ENCODE peak calls at places on chromosomes 4 and X, in ten cellular contexts. Q is lower lobe of right lung, I is mesenchymal stem cell, Y is AG10803, B is A549, F is colonic mucosa, D is GM23248, K is mesendoderm, J is HL-60, O is astrocyte of the spinal cord. L is an unnamed sample.

GRCh38 chr4:56048621-56049427 is 100.1 kb downstream of the CEP135 start:
- DNase-seq in Q (no peak), I (peak; percentile 66), Y (peak; percentile 31), B (peak; percentile 27), F (peak; percentile 73), D (peak; percentile 67), K (peak; percentile 82), J (peak; percentile 15), O (peak; percentile 59), L (peak; percentile 18)

GRCh38 chr4:138645289-138645688 is 370.3 kb upstream of the NOCT start:
- DNase-seq in Q (no peak), I (peak; percentile 22), Y (peak; percentile 13), B (no peak), F (no peak), D (peak; percentile 37), K (no peak), J (no peak), O (peak; percentile 24), L (no peak)

GRCh38 chr4:98604723-98605122 is 53.7 kb downstream of the TSPAN5 start:
- DNase-seq in Q (no peak), I (no peak), Y (no peak), B (no peak), F (no peak), D (peak; percentile 31), K (no peak), J (no peak), O (no peak), L (no peak)

GRCh38 chrX:155767101-155767878 is 113.9 kb upstream of the VAMP7 start:
- DNase-seq in Q (peak; percentile 44), I (peak; percentile 89), Y (peak; percentile 84), B (peak; percentile 18), F (peak; percentile 75), D (peak; percentile 68), K (peak; percentile 94), J (no peak), O (peak; percentile 80), L (peak; percentile 49)

GRCh38 chr4:142563682-142564291 is 282.3 kb downstream of the INPP4B start:
- DNase-seq in Q (no peak), I (no peak), Y (no peak), B (no peak), F (no peak), D (peak; percentile 24), K (peak; percentile 48), J (no peak), O (peak; percentile 44), L (peak; percentile 44)

GRCh38 chr4:86895692-86896488 is 3.7 kb upstream of the C4orf36 start:
- DNase-seq in Q (no peak), I (peak; percentile 78), Y (peak; percentile 77), B (peak; percentile 22), F (no peak), D (peak; percentile 83), K (peak; percentile 78), J (no peak), O (peak; percentile 78), L (peak; percentile 29)

GRCh38 chr4:7338876-7339623 is 95.7 kb downstream of the PSAPL1 start:
- DNase-seq in Q (peak; percentile 35), I (no peak), Y (no peak), B (no peak), F (no peak), D (no peak), K (no peak), J (no peak), O (no peak), L (no peak)

GRCh38 chrX:151746502-151746901 is 12.0 kb downstream of the CNGA2 start:
- DNase-seq in Q (no peak), I (no peak), Y (no peak), B (no peak), F (no peak), D (no peak), K (no peak), J (no peak), O (no peak), L (no peak)

GRCh38 chr4:156663663-156664062 is 307.9 kb downstream of the PDGFC start:
- DNase-seq in Q (no peak), I (no peak), Y (no peak), B (no peak), F (no peak), D (no peak), K (no peak), J (no peak), O (no peak), L (no peak)

GRCh38 chr4:24010994-24011393 is 121.1 kb upstream of the PPARGC1A start:
- DNase-seq in Q (no peak), I (no peak), Y (no peak), B (no peak), F (no peak), D (no peak), K (no peak), J (no peak), O (no peak), L (no peak)

GRCh38 chr4:96193061-96193460 is 353.2 kb downstream of the PDHA2 start:
- DNase-seq in Q (no peak), I (no peak), Y (no peak), B (no peak), F (no peak), D (no peak), K (no peak), J (no peak), O (no peak), L (no peak)

GRCh38 chr4:32560306-32560705 is 1840.1 kb downstream of the PCDH7 start:
- DNase-seq in Q (no peak), I (no peak), Y (no peak), B (no peak), F (no peak), D (peak; percentile 0), K (no peak), J (no peak), O (peak; percentile 80), L (peak; percentile 66)

GRCh38 chr4:97374526-97374925 is 768.8 kb downstream of the STPG2 start:
- DNase-seq in Q (no peak), I (no peak), Y (no peak), B (no peak), F (no peak), D (no peak), K (peak; percentile 52), J (no peak), O (peak; percentile 11), L (no peak)

GRCh38 chr4:15753786-15754185 is 24.3 kb upstream of the CD38 start:
- DNase-seq in Q (no peak), I (peak; percentile 42), Y (no peak), B (no peak), F (no peak), D (no peak), K (no peak), J (no peak), O (no peak), L (no peak)

GRCh38 chr4:121397941-121398601 is 17.3 kb upstream of the QRFPR start:
- DNase-seq in Q (no peak), I (no peak), Y (no peak), B (no peak), F (no peak), D (no peak), K (no peak), J (no peak), O (no peak), L (no peak)

GRCh38 chrX:69386681-69387080 is 117.4 kb upstream of the NALF2 start:
- DNase-seq in Q (no peak), I (no peak), Y (no peak), B (no peak), F (no peak), D (no peak), K (no peak), J (no peak), O (no peak), L (no peak)

GRCh38 chr4:15963568-15963967 is 593 bp upstream of the FGFBP2 start:
- DNase-seq in Q (peak; percentile 71), I (no peak), Y (no peak), B (no peak), F (no peak), D (no peak), K (no peak), J (no peak), O (no peak), L (no peak)

GRCh38 chrX:94914235-94914634 is 1240.2 kb downstream of the FAM133A start:
- DNase-seq in Q (no peak), I (no peak), Y (no peak), B (no peak), F (no peak), D (no peak), K (no peak), J (no peak), O (no peak), L (no peak)

GRCh38 chr4:110680217-110680616 is 57.3 kb upstream of the PITX2 start:
- DNase-seq in Q (no peak), I (no peak), Y (no peak), B (no peak), F (no peak), D (no peak), K (peak; percentile 73), J (no peak), O (no peak), L (no peak)

GRCh38 chrX:153739754-153740486 is 15.3 kb downstream of the ABCD1 start:
- DNase-seq in Q (no peak), I (no peak), Y (no peak), B (no peak), F (no peak), D (no peak), K (no peak), J (no peak), O (no peak), L (no peak)
- H3K4me3 ChIP-seq in Q (no peak overlapping the region), I (no peak overlapping the region), Y (no peak overlapping the region), B (no peak overlapping the region), F (no peak overlapping the region), D (no peak overlapping the region), K (no peak overlapping the region), J (no peak overlapping the region), O (no peak overlapping the region), L (no peak overlapping the region)

GRCh38 chrX:38800981-38801845 is at the start of gene MID1IP1:
- DNase-seq in Q (peak; percentile 94), I (peak; percentile 95), Y (peak; percentile 88), B (peak; percentile 91), F (peak; percentile 92), D (peak; percentile 91), K (peak; percentile 97), J (peak; percentile 77), O (peak; percentile 93), L (peak; percentile 72)
- H3K4me3 ChIP-seq in Q (peak within 1 kb of the TSS; percentile 64), I (peak within 1 kb of the TSS; percentile 50), Y (peak within 1 kb of the TSS; percentile 62), B (peak within 1 kb of the TSS; percentile 78), F (peak within 1 kb of the TSS; percentile 55), D (peak within 1 kb of the TSS; percentile 89), K (peak within 1 kb of the TSS; percentile 93), J (peak within 1 kb of the TSS; percentile 57), O (peak within 1 kb of the TSS; percentile 59), L (peak within 1 kb of the TSS; percentile 67)

GRCh38 chr4:140020457-140021361 is 133.3 kb downstream of the MAML3 start:
- DNase-seq in Q (no peak), I (no peak), Y (no peak), B (no peak), F (no peak), D (no peak), K (no peak), J (no peak), O (no peak), L (no peak)
- H3K4me3 ChIP-seq in Q (no peak overlapping the region), I (no peak overlapping the region), Y (no peak overlapping the region), B (peak overlapping the region; percentile 9), F (no peak overlapping the region), D (no peak overlapping the region), K (no peak overlapping the region), J (no peak overlapping the region), O (no peak overlapping the region), L (no peak overlapping the region)

DNA sequence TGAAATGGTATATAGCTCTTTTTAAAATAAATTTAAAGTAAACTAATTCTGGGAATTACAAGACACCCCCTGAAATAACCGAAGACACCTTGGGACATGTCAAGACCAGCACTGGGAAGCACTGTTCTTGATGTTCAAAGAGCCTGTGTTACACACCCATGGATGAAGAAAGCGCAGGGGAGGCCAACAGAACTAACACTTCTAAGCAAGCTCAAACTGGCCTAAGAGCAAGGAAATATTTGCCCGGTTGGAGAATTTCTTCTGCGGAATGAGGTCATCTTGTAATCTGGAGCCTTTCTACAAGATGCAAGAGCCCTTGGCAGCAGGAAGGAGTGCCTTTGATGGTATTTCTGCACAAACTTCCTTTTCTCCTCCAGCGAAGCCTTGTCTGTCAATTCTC is 9.3 kb upstream of the EFHC2 start:
- DNase-seq in Q (no peak), I (no peak), Y (no peak), B (no peak), F (no peak), D (peak; percentile 43), K (no peak), J (no peak), O (no peak), L (no peak)
- H3K4me3 ChIP-seq in Q (no peak overlapping the region), I (no peak overlapping the region), Y (no peak overlapping the region), B (no peak overlapping the region), F (no peak overlapping the region), D (no peak overlapping the region), K (no peak overlapping the region), J (no peak overlapping the region), O (no peak overlapping the region), L (no peak overlapping the region)

L was measured in skeletal muscle cell.